ENCODE peak calls at places on chromosomes 4 and X, in seven cellular contexts. J is COLO829, K is IMR-90, N is left ventricle myocardium inferior, I is HFFc6, H is type B pancreatic cell, F is A549. E is an unnamed sample.

GRCh38 chrX:153450949-153451277 is 5.1 kb upstream of the TREX2 start:
- DNase-seq in F (no peak), N (no peak), I (no peak), J (no peak), H (no peak), K (no peak), E (no peak)

GRCh38 chr4:10698172-10698571 is 13.6 kb upstream of the CLNK start:
- DNase-seq in F (no peak), K (no peak), N (no peak), H (no peak), J (no peak), I (no peak), E (no peak)

GRCh38 chr4:41320278-41320677 is 63.5 kb downstream of the UCHL1 start:
- DNase-seq in K (no peak), F (no peak), H (no peak), N (no peak), I (no peak), J (no peak), E (no peak)

GRCh38 chrX:3549442-3549875 is 164.0 kb downstream of the PRKX start:
- DNase-seq in H (no peak), N (peak), F (peak), I (peak), J (no peak), K (peak), E (no peak)

GRCh38 chr4:93478805-93479204 is 349.7 kb upstream of the ATOH1 start:
- DNase-seq in H (no peak), K (no peak), N (no peak), J (no peak), I (no peak), F (no peak), E (no peak)

GRCh38 chrX:115337735-115338134 is 48.2 kb downstream of the LUZP4 start:
- DNase-seq in I (peak), H (no peak), J (peak), N (no peak), F (no peak), K (peak), E (no peak)

GRCh38 chrX:29090811-29091210 is 503.6 kb downstream of the IL1RAPL1 start:
- DNase-seq in N (no peak), J (no peak), I (no peak), F (no peak), K (peak), H (no peak), E (no peak)

GRCh38 chr4:19494958-19495357 is 756.7 kb upstream of the SLIT2 start:
- DNase-seq in N (no peak), I (no peak), H (no peak), F (no peak), K (peak), J (no peak), E (no peak)

GRCh38 chr4:141028024-141028529 is 105.2 kb downstream of the RNF150 start:
- DNase-seq in F (no peak), J (peak), H (no peak), I (peak), K (peak), N (no peak), E (no peak)

GRCh38 chr4:53605783-53606182 is 14.5 kb upstream of the LNX1 start:
- DNase-seq in H (no peak), K (peak), I (no peak), J (no peak), F (no peak), N (no peak), E (no peak)

GRCh38 chr4:25859429-25860148 is 3.2 kb downstream of the SEL1L3 start:
- DNase-seq in K (no peak), H (no peak), F (no peak), I (no peak), J (peak), N (no peak), E (no peak)

GRCh38 chrX:63275127-63275526 is 76.0 kb downstream of the SPIN4 start:
- DNase-seq in N (no peak), H (no peak), J (peak), F (peak), I (peak), K (peak), E (peak)

GRCh38 chr4:187826725-187827124 is 168.8 kb upstream of the ZFP42 start:
- DNase-seq in N (no peak), J (no peak), H (no peak), K (no peak), F (no peak), I (no peak), E (no peak)

GRCh38 chrX:666762-667161 is 36.2 kb downstream of the SHOX start:
- DNase-seq in F (no peak), H (no peak), J (no peak), N (no peak), K (no peak), I (peak), E (no peak)

GRCh38 chr4:88138561-88138960 is 19.9 kb downstream of the ABCG2 start:
- DNase-seq in H (no peak), N (no peak), K (peak), J (peak), I (peak), F (no peak), E (no peak)

GRCh38 chrX:107684956-107685385 is 56.7 kb downstream of the PRPS1 start:
- DNase-seq in K (no peak), I (no peak), F (no peak), N (peak), J (no peak), H (no peak), E (no peak)

GRCh38 chr4:38177792-38178665 is 217.8 kb downstream of the PTTG2 start:
- DNase-seq in K (no peak), I (no peak), N (peak), J (no peak), F (no peak), H (no peak), E (no peak)

E was measured in Panc1.